ENCODE peak calls at places on chromosomes 12 and 14, in seven cellular contexts. One of them, this sample, is unnamed.

GRCh38 chr12:121932914-121933521 is 14.6 kb downstream of the CFAP251 start:
- DNase-seq in mesendoderm: peak; percentile 76
- DNase-seq in Peyer's patch: no peak
- DNase-seq in heart right ventricle: no peak
- DNase-seq in mammary epithelial cell: no peak
- DNase-seq in adrenal gland: no peak
- DNase-seq in right lobe of liver: no peak
- DNase-seq in this sample: no peak

GRCh38 chr12:43208627-43209026 is 343.4 kb downstream of the ADAMTS20 start:
- DNase-seq in mammary epithelial cell: no peak
- DNase-seq in mesendoderm: no peak
- DNase-seq in heart right ventricle: no peak
- DNase-seq in right lobe of liver: no peak
- DNase-seq in Peyer's patch: no peak
- DNase-seq in adrenal gland: no peak
- DNase-seq in this sample: no peak

GRCh38 chr14:61101803-61102548 is 120.9 kb downstream of the SLC38A6 start:
- DNase-seq in adrenal gland: no peak
- DNase-seq in mammary epithelial cell: peak; percentile 48
- DNase-seq in heart right ventricle: no peak
- DNase-seq in Peyer's patch: no peak
- DNase-seq in mesendoderm: peak; percentile 48
- DNase-seq in right lobe of liver: no peak
- DNase-seq in this sample: no peak

GRCh38 chr12:16844875-16845274 is 238.9 kb upstream of the LMO3 start:
- DNase-seq in mammary epithelial cell: no peak
- DNase-seq in right lobe of liver: no peak
- DNase-seq in heart right ventricle: no peak
- DNase-seq in mesendoderm: peak; percentile 65
- DNase-seq in Peyer's patch: no peak
- DNase-seq in adrenal gland: no peak
- DNase-seq in this sample: no peak

GRCh38 chr14:96929969-96930368 is 132.8 kb downstream of the VRK1 start:
- DNase-seq in mammary epithelial cell: no peak
- DNase-seq in adrenal gland: no peak
- DNase-seq in mesendoderm: no peak
- DNase-seq in heart right ventricle: peak; percentile 23
- DNase-seq in right lobe of liver: no peak
- DNase-seq in Peyer's patch: no peak
- DNase-seq in this sample: no peak

GRCh38 chr14:64213079-64213478 is 81.1 kb downstream of the ESR2 start:
- DNase-seq in heart right ventricle: no peak
- DNase-seq in mesendoderm: no peak
- DNase-seq in mammary epithelial cell: no peak
- DNase-seq in Peyer's patch: peak; percentile 11
- DNase-seq in adrenal gland: no peak
- DNase-seq in right lobe of liver: no peak
- DNase-seq in this sample: peak; percentile 41

GRCh38 chr12:121786441-121786825 is 7.1 kb downstream of the RHOF start:
- DNase-seq in adrenal gland: peak; percentile 97
- DNase-seq in mammary epithelial cell: peak; percentile 99
- DNase-seq in Peyer's patch: peak; percentile 94
- DNase-seq in right lobe of liver: peak; percentile 92
- DNase-seq in heart right ventricle: no peak
- DNase-seq in mesendoderm: peak; percentile 83
- DNase-seq in this sample: peak; percentile 89

GRCh38 chr14:58587271-58587670 is 50.5 kb upstream of the DACT1 start:
- DNase-seq in Peyer's patch: no peak
- DNase-seq in mammary epithelial cell: no peak
- DNase-seq in right lobe of liver: no peak
- DNase-seq in heart right ventricle: no peak
- DNase-seq in mesendoderm: no peak
- DNase-seq in adrenal gland: peak; percentile 31
- DNase-seq in this sample: no peak

GRCh38 chr12:14905269-14906004 is 19.8 kb upstream of the MGP start:
- DNase-seq in adrenal gland: peak; percentile 44
- DNase-seq in heart right ventricle: peak; percentile 21
- DNase-seq in mesendoderm: no peak
- DNase-seq in Peyer's patch: no peak
- DNase-seq in right lobe of liver: no peak
- DNase-seq in mammary epithelial cell: peak; percentile 17
- DNase-seq in this sample: no peak

GRCh38 chr14:56351861-56352260 is 227.7 kb upstream of the TMEM260 start:
- DNase-seq in heart right ventricle: no peak
- DNase-seq in right lobe of liver: no peak
- DNase-seq in Peyer's patch: no peak
- DNase-seq in mesendoderm: peak; percentile 90
- DNase-seq in adrenal gland: no peak
- DNase-seq in mammary epithelial cell: peak; percentile 57
- DNase-seq in this sample: no peak

GRCh38 chr12:46177020-46177419 is 91.8 kb downstream of the SLC38A1 start:
- DNase-seq in Peyer's patch: no peak
- DNase-seq in mesendoderm: no peak
- DNase-seq in adrenal gland: no peak
- DNase-seq in mammary epithelial cell: no peak
- DNase-seq in heart right ventricle: no peak
- DNase-seq in right lobe of liver: no peak
- DNase-seq in this sample: no peak
- H3K4me1 ChIP-seq in Peyer's patch: no peaks in the 10 kb centered on the region
- H3K4me1 ChIP-seq in mesendoderm: no peaks in the 10 kb centered on the region
- H3K4me1 ChIP-seq in adrenal gland: no peaks in the 10 kb centered on the region
- H3K4me1 ChIP-seq in mammary epithelial cell: no peaks in the 10 kb centered on the region
- H3K4me1 ChIP-seq in heart right ventricle: no peaks in the 10 kb centered on the region
- H3K4me1 ChIP-seq in right lobe of liver: no peaks in the 10 kb centered on the region
- H3K4me1 ChIP-seq in this sample: no peaks in the 10 kb centered on the region

GRCh38 chr12:2353691-2354090 is 300.9 kb downstream of the CACNA1C start:
- DNase-seq in Peyer's patch: no peak
- DNase-seq in adrenal gland: no peak
- DNase-seq in right lobe of liver: no peak
- DNase-seq in heart right ventricle: no peak
- DNase-seq in mammary epithelial cell: no peak
- DNase-seq in mesendoderm: no peak
- DNase-seq in this sample: no peak
- H3K4me1 ChIP-seq in Peyer's patch: no peaks in the 10 kb centered on the region
- H3K4me1 ChIP-seq in adrenal gland: peaks cover 4% of the 10 kb centered on the region
- H3K4me1 ChIP-seq in right lobe of liver: no peaks in the 10 kb centered on the region
- H3K4me1 ChIP-seq in heart right ventricle: peaks cover 45% of the 10 kb centered on the region
- H3K4me1 ChIP-seq in mammary epithelial cell: peaks cover 15% of the 10 kb centered on the region
- H3K4me1 ChIP-seq in mesendoderm: no peaks in the 10 kb centered on the region
- H3K4me1 ChIP-seq in this sample: peaks cover 4% of the 10 kb centered on the region

DNA sequence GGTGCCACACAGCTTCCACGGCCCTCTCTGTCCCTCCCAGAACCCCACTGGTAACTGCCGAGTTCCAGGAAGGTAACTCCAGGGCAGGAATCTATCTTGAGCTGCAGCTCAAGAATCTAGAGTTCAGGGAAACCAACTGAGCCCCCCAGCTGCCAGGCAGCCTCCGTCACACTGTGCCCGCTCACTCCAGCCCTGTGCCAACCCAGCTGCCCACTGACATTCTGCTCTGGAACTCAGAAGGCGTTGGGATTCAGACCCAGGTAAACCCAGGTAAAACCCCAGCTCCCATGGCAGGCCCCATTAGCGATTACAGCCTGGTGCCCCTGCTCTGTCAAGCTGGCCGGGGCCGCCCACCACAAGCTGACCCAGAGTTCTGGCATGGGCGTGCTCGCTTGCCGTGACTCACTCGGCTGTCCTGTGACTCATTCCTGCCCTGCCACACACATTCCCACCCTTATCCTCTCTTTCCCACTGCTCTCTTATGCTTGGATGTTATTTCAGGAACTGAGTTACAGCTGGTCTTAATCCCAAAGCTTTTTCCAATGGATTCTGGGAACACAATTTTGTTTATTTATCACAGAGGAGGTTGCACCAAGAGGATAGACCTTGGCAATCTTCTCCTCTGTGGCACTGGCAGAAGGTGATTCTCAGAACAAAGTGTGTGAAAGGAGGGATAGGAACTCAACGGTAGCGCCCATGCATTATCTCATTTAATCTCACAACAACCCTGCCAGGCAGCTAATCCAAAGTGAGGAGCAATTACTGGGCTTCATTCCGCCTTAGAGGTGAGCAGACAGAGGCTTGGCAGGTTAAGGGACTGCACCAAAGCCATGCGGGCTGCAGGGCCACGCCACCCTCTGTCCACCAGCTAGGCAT is 33.2 kb downstream of the SYNE3 start:
- DNase-seq in mammary epithelial cell: peak; percentile 80
- DNase-seq in Peyer's patch: peak; percentile 84
- DNase-seq in heart right ventricle: peak; percentile 74
- DNase-seq in adrenal gland: peak; percentile 75
- DNase-seq in mesendoderm: peak; percentile 50
- DNase-seq in right lobe of liver: no peak
- DNase-seq in this sample: peak; percentile 61
- H3K4me1 ChIP-seq in mammary epithelial cell: peaks cover 18% of the 10 kb centered on the region
- H3K4me1 ChIP-seq in Peyer's patch: peaks cover 23% of the 10 kb centered on the region
- H3K4me1 ChIP-seq in heart right ventricle: peaks cover 37% of the 10 kb centered on the region
- H3K4me1 ChIP-seq in adrenal gland: peaks cover 35% of the 10 kb centered on the region
- H3K4me1 ChIP-seq in mesendoderm: no peaks in the 10 kb centered on the region
- H3K4me1 ChIP-seq in right lobe of liver: no peaks in the 10 kb centered on the region
- H3K4me1 ChIP-seq in this sample: peaks cover 17% of the 10 kb centered on the region

GRCh38 chr12:53077030-53077429 is 2.2 kb downstream of the SPRYD3 start:
- DNase-seq in heart right ventricle: no peak
- DNase-seq in mesendoderm: no peak
- DNase-seq in right lobe of liver: no peak
- DNase-seq in mammary epithelial cell: no peak
- DNase-seq in adrenal gland: no peak
- DNase-seq in Peyer's patch: no peak
- DNase-seq in this sample: peak; percentile 30
- H3K4me1 ChIP-seq in heart right ventricle: peaks cover 42% of the 10 kb centered on the region
- H3K4me1 ChIP-seq in mesendoderm: peaks cover 3% of the 10 kb centered on the region
- H3K4me1 ChIP-seq in right lobe of liver: peaks cover 3% of the 10 kb centered on the region
- H3K4me1 ChIP-seq in mammary epithelial cell: peaks cover 16% of the 10 kb centered on the region
- H3K4me1 ChIP-seq in adrenal gland: peaks cover 49% of the 10 kb centered on the region
- H3K4me1 ChIP-seq in Peyer's patch: peaks cover 4% of the 10 kb centered on the region
- H3K4me1 ChIP-seq in this sample: peaks cover 22% of the 10 kb centered on the region

GRCh38 chr12:6327591-6328041 is 14.3 kb downstream of the TNFRSF1A start:
- DNase-seq in mesendoderm: no peak
- DNase-seq in Peyer's patch: no peak
- DNase-seq in mammary epithelial cell: no peak
- DNase-seq in adrenal gland: no peak
- DNase-seq in right lobe of liver: peak; percentile 49
- DNase-seq in heart right ventricle: no peak
- DNase-seq in this sample: no peak
- H3K4me1 ChIP-seq in mesendoderm: peaks cover 23% of the 10 kb centered on the region
- H3K4me1 ChIP-seq in Peyer's patch: peaks cover 12% of the 10 kb centered on the region
- H3K4me1 ChIP-seq in mammary epithelial cell: peaks cover 36% of the 10 kb centered on the region
- H3K4me1 ChIP-seq in adrenal gland: peaks cover 89% of the 10 kb centered on the region
- H3K4me1 ChIP-seq in right lobe of liver: peaks cover 38% of the 10 kb centered on the region
- H3K4me1 ChIP-seq in heart right ventricle: peaks cover 50% of the 10 kb centered on the region
- H3K4me1 ChIP-seq in this sample: peaks cover 19% of the 10 kb centered on the region

DNA sequence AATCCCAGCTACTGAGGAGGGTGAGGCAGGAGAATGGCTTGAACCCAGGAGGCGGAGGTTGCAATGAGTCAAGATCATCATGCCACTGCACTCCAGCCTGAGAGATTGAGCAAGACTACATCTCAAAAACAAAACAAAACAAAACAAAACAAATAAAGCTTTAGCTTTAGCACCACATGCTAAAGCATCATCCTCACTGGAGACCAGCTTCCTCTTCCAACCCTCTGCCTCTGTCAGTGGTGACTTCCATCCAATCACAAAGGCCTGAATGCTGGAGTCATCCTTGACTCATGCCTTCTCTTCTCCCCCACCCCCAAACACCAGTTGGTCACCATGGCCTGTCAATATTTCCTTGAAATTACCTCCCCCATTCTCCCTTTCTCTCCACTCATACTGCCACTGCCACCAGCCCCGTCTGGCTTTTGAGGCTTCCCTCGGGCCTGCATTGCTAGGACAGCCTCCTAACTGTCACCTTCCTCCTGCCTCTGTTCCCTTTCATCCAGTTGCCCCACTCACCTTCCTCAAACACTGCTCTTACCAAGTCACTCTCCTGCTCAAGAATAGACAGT is 1.4 kb downstream of the ZNF385A start:
- DNase-seq in right lobe of liver: no peak
- DNase-seq in adrenal gland: no peak
- DNase-seq in heart right ventricle: no peak
- DNase-seq in Peyer's patch: no peak
- DNase-seq in mammary epithelial cell: peak; percentile 95
- DNase-seq in mesendoderm: peak; percentile 70
- DNase-seq in this sample: no peak
- H3K4me1 ChIP-seq in right lobe of liver: peaks cover 4% of the 10 kb centered on the region
- H3K4me1 ChIP-seq in adrenal gland: peaks cover 17% of the 10 kb centered on the region
- H3K4me1 ChIP-seq in heart right ventricle: peaks cover 10% of the 10 kb centered on the region
- H3K4me1 ChIP-seq in Peyer's patch: peaks cover 6% of the 10 kb centered on the region
- H3K4me1 ChIP-seq in mammary epithelial cell: peaks cover 50% of the 10 kb centered on the region
- H3K4me1 ChIP-seq in mesendoderm: peaks cover 35% of the 10 kb centered on the region
- H3K4me1 ChIP-seq in this sample: no peaks in the 10 kb centered on the region

This sample was measured in lung.